ENCODE peak calls at places on chromosomes 5 and 9, in nine cellular contexts. G is heart right ventricle, R is breast epithelium, L is GM23338, A is heart left ventricle, J is OCI-LY7, F is tibial nerve, K is Panc1, E is body of pancreas. H is an unnamed sample. For H3K4me1, the result is how much of the 10 kb centered on the place peaks cover.

GRCh38 chr5:42876375-42876844 is 64.7 kb upstream of the SELENOP start:
- DNase-seq in G (no peak), R (no peak), L (no peak), A (no peak), J (no peak), F (no peak), K (no peak), E (no peak), H (no peak)

GRCh38 chr9:99509900-99510299 is 287.8 kb downstream of the SEC61B start:
- DNase-seq in G (no peak), R (no peak), L (no peak), A (no peak), J (no peak), F (no peak), K (no peak), E (no peak), H (no peak)

GRCh38 chr9:97059661-97060060 is 20.7 kb upstream of the CTSV start:
- DNase-seq in G (no peak), R (no peak), L (no peak), A (no peak), J (no peak), F (no peak), K (no peak), E (no peak), H (no peak)

GRCh38 chr9:129695870-129696269 is 30.4 kb downstream of the PRRX2 start:
- DNase-seq in G (no peak), R (no peak), L (no peak), A (no peak), J (no peak), F (no peak), K (no peak), E (no peak), H (no peak)

GRCh38 chr9:81395301-81396054 is 293.9 kb downstream of the TLE1 start:
- DNase-seq in G (no peak), R (no peak), L (no peak), A (no peak), J (no peak), F (no peak), K (no peak), E (no peak), H (no peak)

GRCh38 chr5:50846261-50846660 is 179.8 kb downstream of the PARP8 start:
- DNase-seq in G (no peak), R (no peak), L (no peak), A (no peak), J (no peak), F (no peak), K (no peak), E (no peak), H (no peak)

GRCh38 chr9:4081549-4081895 is 218.3 kb downstream of the GLIS3 start:
- DNase-seq in G (no peak), R (no peak), L (no peak), A (no peak), J (no peak), F (no peak), K (no peak), E (no peak), H (no peak)

GRCh38 chr9:108831496-108832178 is 24.1 kb downstream of the ACTL7B start:
- DNase-seq in G (no peak), R (no peak), L (no peak), A (no peak), J (no peak), F (no peak), K (no peak), E (no peak), H (no peak)

GRCh38 chr9:76634356-76635054 is 129.7 kb upstream of the PCA3 start:
- DNase-seq in G (no peak), R (no peak), L (no peak), A (no peak), J (no peak), F (no peak), K (no peak), E (no peak), H (no peak)

GRCh38 chr9:75139201-75139600 is 50.9 kb downstream of the OSTF1 start:
- DNase-seq in G (no peak), R (no peak), L (no peak), A (no peak), J (no peak), F (no peak), K (no peak), E (no peak), H (no peak)

GRCh38 chr9:4581031-4581760 is 80.9 kb upstream of the PLPP6 start:
- DNase-seq in G (no peak), R (no peak), L (no peak), A (no peak), J (no peak), F (no peak), K (no peak), E (no peak), H (no peak)

GRCh38 chr9:69578026-69578425 is 94.1 kb downstream of the APBA1 start:
- DNase-seq in G (no peak), R (no peak), L (no peak), A (no peak), J (no peak), F (no peak), K (no peak), E (no peak), H (peak)

GRCh38 chr9:131590907-131591844 is 45.9 kb downstream of the PRRT1B start:
- DNase-seq in G (peak), R (peak), L (peak), A (peak), J (peak), F (peak), K (peak), E (peak), H (peak)

GRCh38 chr5:28576022-28576421 is 1537.6 kb upstream of the CDH9 start:
- DNase-seq in G (no peak), R (no peak), L (peak), A (no peak), J (peak), F (no peak), K (no peak), E (no peak), H (no peak)

GRCh38 chr5:148794729-148795590 is 31.5 kb upstream of the ADRB2 start:
- DNase-seq in G (no peak), R (no peak), L (no peak), A (no peak), J (no peak), F (no peak), K (no peak), E (no peak), H (no peak)

GRCh38 chr9:126153382-126153781 is 173.2 kb upstream of the MVB12B start:
- DNase-seq in G (no peak), R (no peak), L (no peak), A (no peak), J (no peak), F (no peak), K (no peak), E (no peak), H (no peak)

GRCh38 chr5:127536687-127537086 is 19.2 kb downstream of the PRRC1 start:
- DNase-seq in G (no peak), R (no peak), L (peak), A (no peak), J (peak), F (no peak), K (no peak), E (no peak), H (no peak)

DNA sequence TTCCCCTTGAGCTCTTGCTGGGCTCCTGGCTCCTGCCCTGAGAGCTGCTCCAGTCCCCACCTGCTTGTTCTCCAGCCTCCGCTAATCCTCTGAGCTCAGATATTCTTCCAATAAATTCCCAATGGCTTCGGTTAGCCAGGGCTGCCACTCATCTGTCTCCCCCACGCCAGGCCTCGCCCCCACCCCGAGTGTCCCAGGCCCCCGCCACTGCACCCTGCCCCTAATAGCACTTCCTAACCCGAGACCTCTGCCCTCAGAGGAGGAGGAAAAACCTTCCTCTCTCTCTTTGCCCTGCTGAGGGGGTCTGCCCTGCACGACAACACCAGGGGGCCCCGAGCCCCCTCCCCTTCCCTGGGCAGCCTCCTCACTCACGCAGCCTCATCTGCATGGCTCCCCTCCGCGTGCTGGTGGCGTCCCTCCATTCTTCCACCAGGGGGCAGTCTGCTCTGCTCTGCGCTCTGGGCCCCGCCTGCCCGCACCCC is 5.4 kb upstream of the LCN15 start:
- DNase-seq in G (no peak), R (no peak), L (peak), A (no peak), J (peak), F (no peak), K (no peak), E (peak), H (no peak)
- TF ChIP-seq CTCF in G (peak), R (peak), L (peak), A (peak), J (peak), F (peak), K (no peak), E (peak), H (peak)

DNA sequence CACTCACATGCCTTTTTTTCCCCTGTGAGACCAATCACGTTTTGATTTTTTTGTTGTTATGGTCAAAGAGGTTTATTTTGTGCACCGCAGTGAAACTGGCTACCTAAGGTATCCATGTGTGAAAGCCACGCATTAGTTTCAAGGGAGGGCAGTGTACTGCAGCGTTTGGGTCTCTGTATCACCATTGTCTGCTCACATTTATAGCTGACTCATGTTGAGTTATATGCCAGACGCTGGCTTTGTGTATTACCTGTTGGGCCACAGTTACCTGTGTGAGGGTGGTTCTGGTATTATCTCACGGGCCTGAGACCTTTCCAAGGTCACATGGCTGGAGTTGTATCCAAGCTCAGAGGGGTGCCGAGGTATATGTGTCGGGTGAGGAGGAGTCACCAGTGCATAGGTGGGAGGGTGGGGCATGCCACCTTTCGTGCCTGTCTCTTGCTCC is 75.8 kb downstream of the ARHGAP26 start:
- DNase-seq in G (no peak), R (no peak), L (no peak), A (no peak), J (no peak), F (no peak), K (no peak), E (no peak), H (no peak)
- H3K27ac ChIP-seq in G (peak), R (no peak), L (peak), A (peak), J (no peak), F (peak), K (peak), E (peak), H (no peak)

DNA sequence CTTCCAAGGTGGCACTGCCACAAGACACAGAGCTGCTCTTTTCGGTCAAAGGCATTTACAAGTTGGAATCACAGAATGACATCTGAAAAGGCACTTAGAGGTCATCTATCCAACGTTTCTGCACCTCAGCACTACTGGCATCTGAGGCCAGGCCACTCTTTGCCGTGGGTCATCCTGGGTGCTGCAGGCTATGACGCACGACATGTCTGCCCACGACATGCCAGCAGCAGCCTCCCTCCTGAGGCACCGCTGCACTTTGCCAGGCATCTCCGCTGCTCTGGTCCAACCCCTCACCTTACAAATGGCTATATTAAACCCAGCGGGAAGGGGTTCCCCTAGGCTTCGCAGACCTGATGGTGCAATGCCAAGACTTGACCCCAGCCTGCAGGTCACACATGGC is 8.1 kb downstream of the SURF4 start:
- DNase-seq in G (no peak), R (no peak), L (no peak), A (no peak), J (no peak), F (no peak), K (no peak), E (no peak), H (no peak)
- H3K4me1 ChIP-seq in G (half or more), R (under half), L (under half), A (under half), J (under half), F (under half), K (under half), E (half or more), H (under half)

DNA sequence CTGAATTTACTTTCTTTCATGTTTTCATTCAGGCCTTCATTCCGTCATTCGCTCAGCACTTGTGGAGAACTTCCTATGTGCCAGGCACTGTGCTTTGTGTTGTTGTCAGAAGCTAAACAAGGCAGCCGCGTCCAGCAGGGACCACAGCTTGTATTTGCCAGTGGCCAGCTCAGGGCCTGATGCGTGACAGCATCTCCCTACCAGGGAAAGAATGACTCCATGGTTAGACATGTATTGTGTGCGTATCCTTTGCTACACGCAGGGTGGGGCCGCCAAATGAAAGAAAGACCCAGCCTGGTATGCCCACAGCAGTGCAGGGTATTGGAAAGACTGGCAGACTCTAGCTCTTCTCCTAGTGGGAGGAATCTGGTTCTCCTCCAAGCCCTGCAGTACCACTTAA is 4.7 kb upstream of the COL27A1 start:
- DNase-seq in G (no peak), R (no peak), L (no peak), A (no peak), J (no peak), F (no peak), K (no peak), E (no peak), H (no peak)
- TF ChIP-seq CTCF in G (no peak), R (no peak), L (no peak), A (no peak), J (no peak), F (no peak), K (no peak), E (no peak), H (no peak)

DNA sequence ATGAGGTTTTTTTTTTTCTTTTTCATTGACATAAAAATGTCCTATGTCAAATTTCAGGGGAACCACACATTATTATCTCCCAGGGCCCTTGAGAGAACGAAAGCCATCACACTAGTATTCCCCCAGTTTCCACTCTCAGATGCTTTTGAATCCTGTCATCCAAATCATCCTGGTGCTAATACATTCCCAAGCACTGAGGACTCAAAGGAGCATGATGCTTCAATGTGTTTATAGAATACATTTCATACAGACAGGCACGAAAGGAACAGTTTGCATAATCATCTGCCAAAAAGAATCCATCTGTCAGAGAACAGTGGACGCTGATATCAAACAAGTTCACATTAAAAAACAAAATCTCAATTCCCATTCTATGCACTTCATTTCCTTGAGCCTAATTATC is 125.6 kb upstream of the FAM174A start:
- DNase-seq in G (no peak), R (no peak), L (no peak), A (no peak), J (no peak), F (no peak), K (no peak), E (no peak), H (no peak)
- H3K27ac ChIP-seq in G (no peak), R (no peak), L (no peak), A (no peak), J (no peak), F (no peak), K (no peak), E (no peak), H (no peak)

DNA sequence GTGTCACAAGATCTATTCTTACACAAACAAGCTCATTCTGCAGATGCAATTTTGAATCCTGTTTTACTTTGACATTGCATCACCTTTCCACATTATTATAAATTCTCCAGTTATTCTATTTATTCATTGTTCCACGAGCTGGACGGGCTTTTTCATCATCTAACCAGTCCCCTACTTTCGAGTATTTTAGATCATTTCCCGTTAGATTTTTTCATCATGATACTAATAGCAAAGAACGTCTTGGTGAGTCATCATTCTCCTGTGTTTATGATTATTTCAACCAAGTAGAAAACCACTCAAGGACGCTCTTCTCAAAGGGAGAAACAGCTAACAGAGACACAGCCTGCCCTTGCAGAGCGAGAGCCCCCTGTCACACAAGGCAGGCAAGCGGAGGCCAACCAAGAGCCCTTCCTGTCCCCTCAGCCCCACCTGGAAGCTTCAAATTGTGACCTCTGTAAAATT is 15.1 kb downstream of the BBLN start:
- DNase-seq in G (no peak), R (no peak), L (no peak), A (no peak), J (no peak), F (no peak), K (no peak), E (no peak), H (no peak)
- H3K4me1 ChIP-seq in G (under half), R (under half), L (under half), A (under half), J (under half), F (under half), K (under half), E (under half), H (under half)